ENCODE peak calls at places on chromosomes 1 and 21, in five cellular contexts. K is stimulated activated CD4-positive, alpha-beta T cell treated with anti-CD3 and anti-CD28 coated beads, Interleukin-1b, Interleukin-23, amount 100 ng/mL, for 1 hour; V is lung; D is bronchial epithelial cell; B is pancreas. M is an unnamed sample.

GRCh38 chr1:43441166-43441893 is 12.4 kb downstream of the HYI start:
- DNase-seq in B (no peak), V (no peak), K (no peak), D (no peak), M (no peak)

GRCh38 chr1:181588631-181589030 is 105.3 kb downstream of the CACNA1E start:
- DNase-seq in K (no peak), B (no peak), V (no peak), D (peak), M (peak)

GRCh38 chr21:45494851-45495680 is 47.2 kb downstream of the SLC19A1 start:
- DNase-seq in V (no peak), K (no peak), D (no peak), B (no peak), M (no peak)

GRCh38 chr1:207822602-207823451 is 71.0 kb downstream of the CD46 start:
- DNase-seq in K (peak), D (no peak), V (peak), B (peak), M (peak)

GRCh38 chr1:185961664-185962063 is 227.5 kb downstream of the HMCN1 start:
- DNase-seq in K (no peak), V (no peak), B (no peak), D (peak), M (no peak)

GRCh38 chr1:234396871-234397270 is 23.6 kb downstream of the COA6 start:
- DNase-seq in V (no peak), B (no peak), D (no peak), K (no peak), M (no peak)

GRCh38 chr1:33724348-33724747 is 139.5 kb upstream of the HMGB4 start:
- DNase-seq in K (no peak), V (peak), D (no peak), B (no peak), M (no peak)

GRCh38 chr1:95496307-95496706 is 262.3 kb downstream of the RWDD3 start:
- DNase-seq in B (no peak), D (no peak), V (no peak), K (no peak), M (no peak)

GRCh38 chr1:174324939-174325338 is 122.8 kb upstream of the GPR52 start:
- DNase-seq in K (no peak), B (no peak), V (no peak), D (no peak), M (no peak)

GRCh38 chr1:40785446-40785845 is 1.9 kb downstream of the KCNQ4 start:
- DNase-seq in B (no peak), K (no peak), D (no peak), V (no peak), M (no peak)

GRCh38 chr1:10962483-10962882 is 50.0 kb upstream of the TARDBP start:
- DNase-seq in K (no peak), B (peak), V (no peak), D (no peak), M (peak)

GRCh38 chr21:45639206-45640000 is 4.1 kb upstream of the PCBP3 start:
- DNase-seq in V (no peak), B (no peak), K (no peak), D (no peak), M (no peak)

GRCh38 chr1:110675060-110675791 is 486 bp upstream of the KCNA3 start:
- DNase-seq in K (no peak), B (no peak), V (no peak), D (no peak), M (no peak)

GRCh38 chr1:34983700-34984355 is 1.3 kb downstream of the TMEM35B start:
- DNase-seq in B (no peak), D (no peak), K (no peak), V (no peak), M (peak)

GRCh38 chr1:71857862-71858261 is 424.5 kb downstream of the NEGR1 start:
- DNase-seq in V (no peak), D (no peak), K (no peak), B (no peak), M (no peak)

GRCh38 chr1:6490181-6491075 is 1.0 kb downstream of the PLEKHG5 start:
- DNase-seq in D (peak), B (peak), V (peak), K (no peak), M (peak)

GRCh38 chr21:35674895-35675470 is 385.3 kb downstream of the SETD4 start:
- DNase-seq in D (no peak), B (peak), V (no peak), K (no peak), M (no peak)

GRCh38 chr1:110750446-110751029 is 75.8 kb upstream of the KCNA3 start:
- DNase-seq in D (no peak), K (no peak), V (no peak), B (no peak), M (no peak)